ENCODE peak calls at places on chromosomes 2 and 18, in five cellular contexts. One of them, this sample, is unnamed.

GRCh38 chr2:147439986-147440385 is 404.8 kb upstream of the ACVR2A start:
- DNase-seq in fibroblast of lung: no peak
- DNase-seq in ascending aorta: no peak
- DNase-seq in BJ: no peak
- DNase-seq in endothelial cell of umbilical vein: no peak
- DNase-seq in this sample: no peak

GRCh38 chr2:240149943-240150784 is 9.7 kb upstream of the OTOS start:
- DNase-seq in fibroblast of lung: peak
- DNase-seq in ascending aorta: no peak
- DNase-seq in BJ: no peak
- DNase-seq in endothelial cell of umbilical vein: peak
- DNase-seq in this sample: no peak

GRCh38 chr2:173151671-173152398 is 76.2 kb downstream of the MAP3K20 start:
- DNase-seq in fibroblast of lung: peak
- DNase-seq in ascending aorta: no peak
- DNase-seq in BJ: peak
- DNase-seq in endothelial cell of umbilical vein: peak
- DNase-seq in this sample: no peak

GRCh38 chr2:61244694-61245093 is 82.7 kb downstream of the C2orf74 start:
- DNase-seq in fibroblast of lung: no peak
- DNase-seq in ascending aorta: no peak
- DNase-seq in BJ: no peak
- DNase-seq in endothelial cell of umbilical vein: no peak
- DNase-seq in this sample: no peak

GRCh38 chr2:149472413-149472812 is 115.2 kb downstream of the MMADHC start:
- DNase-seq in fibroblast of lung: no peak
- DNase-seq in ascending aorta: no peak
- DNase-seq in BJ: no peak
- DNase-seq in endothelial cell of umbilical vein: no peak
- DNase-seq in this sample: peak

GRCh38 chr2:97660044-97660774 is 3.6 kb downstream of the ACTR1B start:
- DNase-seq in fibroblast of lung: no peak
- DNase-seq in ascending aorta: no peak
- DNase-seq in BJ: no peak
- DNase-seq in endothelial cell of umbilical vein: no peak
- DNase-seq in this sample: no peak

GRCh38 chr2:229719926-229720652 is 5.7 kb upstream of the DNER start:
- DNase-seq in fibroblast of lung: peak
- DNase-seq in ascending aorta: no peak
- DNase-seq in BJ: no peak
- DNase-seq in endothelial cell of umbilical vein: no peak
- DNase-seq in this sample: no peak

GRCh38 chr18:76208632-76209308 is 286.3 kb downstream of the ZNF516 start:
- DNase-seq in fibroblast of lung: no peak
- DNase-seq in ascending aorta: no peak
- DNase-seq in BJ: no peak
- DNase-seq in endothelial cell of umbilical vein: no peak
- DNase-seq in this sample: no peak

GRCh38 chr2:66805136-66805535 is 370.2 kb downstream of the MEIS1 start:
- DNase-seq in fibroblast of lung: peak
- DNase-seq in ascending aorta: no peak
- DNase-seq in BJ: no peak
- DNase-seq in endothelial cell of umbilical vein: no peak
- DNase-seq in this sample: peak

GRCh38 chr2:74715071-74715791 is 61.2 kb downstream of the SEMA4F start:
- DNase-seq in fibroblast of lung: peak
- DNase-seq in ascending aorta: peak
- DNase-seq in BJ: no peak
- DNase-seq in endothelial cell of umbilical vein: peak
- DNase-seq in this sample: no peak

GRCh38 chr2:99249951-99250350 is 5.5 kb downstream of the LYG2 start:
- DNase-seq in fibroblast of lung: no peak
- DNase-seq in ascending aorta: no peak
- DNase-seq in BJ: no peak
- DNase-seq in endothelial cell of umbilical vein: no peak
- DNase-seq in this sample: no peak

GRCh38 chr2:158968396-158969161 is at the start of gene TANC1:
- DNase-seq in fibroblast of lung: peak
- DNase-seq in ascending aorta: peak
- DNase-seq in BJ: peak
- DNase-seq in endothelial cell of umbilical vein: peak
- DNase-seq in this sample: no peak

GRCh38 chr2:231685349-231686191 is 22.8 kb upstream of the PTMA start:
- DNase-seq in fibroblast of lung: no peak
- DNase-seq in ascending aorta: no peak
- DNase-seq in BJ: no peak
- DNase-seq in endothelial cell of umbilical vein: no peak
- DNase-seq in this sample: no peak
- TF ChIP-seq CTCF in fibroblast of lung: no peak
- TF ChIP-seq CTCF in ascending aorta: no peak
- TF ChIP-seq CTCF in BJ: peak
- TF ChIP-seq CTCF in endothelial cell of umbilical vein: peak
- TF ChIP-seq CTCF in this sample: peak

GRCh38 chr2:64133354-64133753 is 10.9 kb downstream of the PELI1 start:
- DNase-seq in fibroblast of lung: no peak
- DNase-seq in ascending aorta: no peak
- DNase-seq in BJ: no peak
- DNase-seq in endothelial cell of umbilical vein: no peak
- DNase-seq in this sample: no peak

GRCh38 chr2:64133828-64134227 is 10.4 kb downstream of the PELI1 start:
- DNase-seq in fibroblast of lung: peak
- DNase-seq in ascending aorta: no peak
- DNase-seq in BJ: no peak
- DNase-seq in endothelial cell of umbilical vein: peak
- DNase-seq in this sample: no peak

GRCh38 chr2:64128943-64129391 is 15.3 kb downstream of the PELI1 start:
- DNase-seq in fibroblast of lung: no peak
- DNase-seq in ascending aorta: no peak
- DNase-seq in BJ: no peak
- DNase-seq in endothelial cell of umbilical vein: no peak
- DNase-seq in this sample: no peak

GRCh38 chr2:64127119-64127518 is 17.1 kb downstream of the PELI1 start:
- DNase-seq in fibroblast of lung: no peak
- DNase-seq in ascending aorta: no peak
- DNase-seq in BJ: no peak
- DNase-seq in endothelial cell of umbilical vein: no peak
- DNase-seq in this sample: no peak

GRCh38 chr2:64130333-64130732 is 13.9 kb downstream of the PELI1 start:
- DNase-seq in fibroblast of lung: no peak
- DNase-seq in ascending aorta: no peak
- DNase-seq in BJ: no peak
- DNase-seq in endothelial cell of umbilical vein: no peak
- DNase-seq in this sample: no peak
- H3K4me3 ChIP-seq in fibroblast of lung: no peak
- H3K4me3 ChIP-seq in ascending aorta: no peak
- H3K4me3 ChIP-seq in BJ: no peak
- H3K4me3 ChIP-seq in endothelial cell of umbilical vein: no peak
- H3K4me3 ChIP-seq in this sample: no peak

DNA sequence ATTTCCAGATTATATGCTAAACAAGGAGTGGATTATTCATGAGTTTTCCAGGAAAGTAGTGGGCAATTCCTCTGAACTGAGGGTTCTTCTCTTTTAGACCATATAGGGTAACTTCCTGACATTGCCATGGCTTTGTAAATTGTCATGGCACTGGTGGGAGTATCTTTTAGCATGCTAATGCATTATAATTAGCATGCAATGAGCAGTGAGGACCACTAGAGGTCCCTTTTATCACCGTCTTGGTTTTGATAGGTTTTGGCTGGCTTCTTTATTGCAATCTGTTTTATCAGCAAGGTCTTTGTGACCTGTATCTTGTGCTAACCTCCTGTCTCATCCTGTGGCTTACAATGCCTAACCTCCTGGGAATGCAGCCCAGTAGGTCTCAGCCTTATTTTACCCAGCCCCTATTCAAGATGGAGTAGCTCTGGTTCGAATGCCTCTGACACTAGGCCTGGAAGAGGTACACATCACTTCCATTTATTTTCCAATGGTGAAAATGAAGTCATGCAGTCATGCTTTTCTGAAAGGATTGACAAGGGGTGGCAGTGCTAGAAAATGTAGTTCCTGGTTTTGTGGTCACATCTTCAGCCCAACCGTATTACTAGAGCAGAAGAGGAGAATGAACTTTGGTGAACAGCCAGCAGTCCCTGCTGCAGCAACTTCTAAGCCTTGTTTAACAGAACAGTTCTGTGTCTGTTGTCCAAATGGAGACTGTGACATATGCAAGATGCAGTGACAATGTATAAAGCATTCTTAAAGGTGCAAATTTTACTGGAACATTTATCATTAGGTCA is 26.6 kb upstream of the ITGA4 start:
- DNase-seq in fibroblast of lung: peak
- DNase-seq in ascending aorta: no peak
- DNase-seq in BJ: no peak
- DNase-seq in endothelial cell of umbilical vein: peak
- DNase-seq in this sample: no peak
- TF ChIP-seq CTCF in fibroblast of lung: peak
- TF ChIP-seq CTCF in ascending aorta: no peak
- TF ChIP-seq CTCF in BJ: peak
- TF ChIP-seq CTCF in endothelial cell of umbilical vein: peak
- TF ChIP-seq CTCF in this sample: peak

DNA sequence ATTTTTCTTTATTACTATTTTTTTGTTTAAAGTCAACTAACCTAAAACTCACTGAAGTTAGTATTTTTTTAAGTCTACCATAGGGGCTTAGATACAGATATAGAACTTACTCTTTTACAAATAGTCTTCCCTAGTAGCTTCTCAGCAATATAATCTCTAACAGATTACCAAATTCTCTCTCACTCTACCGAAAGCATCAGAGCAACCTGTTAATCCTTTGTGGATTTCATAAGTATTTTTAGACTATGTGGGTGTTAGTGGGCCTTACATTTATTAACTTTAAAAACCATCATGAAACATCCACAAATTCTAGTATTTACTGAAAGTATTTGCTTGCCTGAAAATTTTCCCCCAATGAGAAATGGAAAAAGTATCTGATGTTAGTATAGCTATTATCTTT is 84.6 kb upstream of the TFPI start:
- DNase-seq in fibroblast of lung: no peak
- DNase-seq in ascending aorta: no peak
- DNase-seq in BJ: no peak
- DNase-seq in endothelial cell of umbilical vein: no peak
- DNase-seq in this sample: no peak
- H3K4me3 ChIP-seq in fibroblast of lung: no peak
- H3K4me3 ChIP-seq in ascending aorta: no peak
- H3K4me3 ChIP-seq in BJ: no peak
- H3K4me3 ChIP-seq in endothelial cell of umbilical vein: no peak
- H3K4me3 ChIP-seq in this sample: no peak

DNA sequence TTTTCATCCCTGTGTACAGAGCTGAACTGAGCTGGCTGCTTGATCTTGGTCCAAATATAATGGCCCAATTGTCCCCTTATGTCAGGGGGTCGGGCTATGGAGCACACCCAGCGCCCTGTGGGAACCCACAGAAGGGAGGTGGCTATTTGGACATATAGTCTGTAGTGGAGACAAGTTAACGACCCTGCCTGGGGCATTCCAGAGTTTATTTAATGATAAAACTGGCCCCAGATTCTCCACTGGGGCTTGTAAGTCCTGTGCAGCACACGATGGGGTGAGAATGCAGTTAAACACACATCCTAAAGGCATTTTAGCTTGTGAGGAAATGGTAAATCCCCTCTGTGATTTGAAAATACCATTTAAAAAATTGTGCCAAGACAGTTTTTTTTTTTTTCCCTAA is 72.9 kb downstream of the QPCT start:
- DNase-seq in fibroblast of lung: peak
- DNase-seq in ascending aorta: no peak
- DNase-seq in BJ: peak
- DNase-seq in endothelial cell of umbilical vein: no peak
- DNase-seq in this sample: no peak
- TF ChIP-seq CTCF in fibroblast of lung: no peak
- TF ChIP-seq CTCF in ascending aorta: no peak
- TF ChIP-seq CTCF in BJ: no peak
- TF ChIP-seq CTCF in endothelial cell of umbilical vein: no peak
- TF ChIP-seq CTCF in this sample: no peak

This sample was measured in retinal pigment epithelial cell.